ENCODE peak calls at places on chromosomes 12 and 14, in ten cellular contexts. J is heart left ventricle, T is HEK293T, B is H9, D is SJSA1, C is brain microvascular endothelial cell, K is WTC11, H is KG1, X is fibroblast of lung, Z is hepatic stellate cell. F is an unnamed sample.

GRCh38 chr12:10362828-10363664 is 26.8 kb downstream of the KLRK1 start:
- DNase-seq in Z (peak), C (no peak), D (no peak), J (no peak), B (no peak), H (no peak), K (no peak), T (no peak), X (no peak), F (peak)

GRCh38 chr12:110079477-110080400 is 31.4 kb upstream of the C12orf76 start:
- DNase-seq in K (no peak), B (no peak), J (peak), H (peak), D (peak), T (no peak), C (no peak), Z (peak), X (no peak), F (no peak)

GRCh38 chr12:83141460-83141994 is 454.8 kb downstream of the TMTC2 start:
- DNase-seq in H (no peak), D (no peak), B (no peak), C (no peak), T (no peak), Z (no peak), J (no peak), K (no peak), X (no peak), F (no peak)

GRCh38 chr14:20477211-20477876 is 8.1 kb downstream of the PNP start:
- DNase-seq in Z (peak), B (no peak), H (no peak), T (no peak), D (no peak), X (peak), K (no peak), J (peak), C (peak), F (peak)

GRCh38 chr14:63933701-63934100 is 80.9 kb downstream of the SYNE2 start:
- DNase-seq in B (no peak), J (no peak), H (no peak), X (no peak), C (no peak), T (no peak), Z (no peak), K (no peak), D (no peak), F (no peak)

GRCh38 chr12:78802593-78802992 is 62.0 kb upstream of the SYT1 start:
- DNase-seq in X (peak), D (no peak), T (no peak), C (peak), B (no peak), H (no peak), K (no peak), J (no peak), Z (peak), F (no peak)

GRCh38 chr14:74905595-74906142 is 17.4 kb downstream of the RPS6KL1 start:
- DNase-seq in J (peak), B (peak), C (no peak), T (peak), H (peak), K (peak), D (peak), Z (peak), X (peak), F (peak)

GRCh38 chr14:44699391-44699790 is 192.3 kb upstream of the FSCB start:
- DNase-seq in D (no peak), J (no peak), H (no peak), K (no peak), C (no peak), Z (no peak), B (no peak), T (no peak), X (no peak), F (no peak)

GRCh38 chr14:55699131-55700057 is 119.4 kb downstream of the KTN1 start:
- DNase-seq in J (no peak), C (peak), D (peak), H (no peak), Z (peak), T (no peak), K (no peak), B (peak), X (peak), F (peak)

GRCh38 chr14:92409069-92409468 is 86.1 kb downstream of the SLC24A4 start:
- DNase-seq in T (no peak), H (no peak), J (no peak), C (no peak), K (no peak), X (no peak), Z (no peak), B (no peak), D (no peak), F (no peak)

GRCh38 chr14:25411933-25412757 is 362.2 kb upstream of the STXBP6 start:
- DNase-seq in D (no peak), B (peak), X (peak), T (peak), K (peak), J (no peak), C (no peak), H (no peak), Z (no peak), F (no peak)

GRCh38 chr14:74571901-74572828 is 39.9 kb downstream of the LTBP2 start:
- DNase-seq in X (peak), C (peak), J (peak), H (no peak), B (no peak), D (peak), K (no peak), Z (peak), T (peak), F (peak)

GRCh38 chr12:14810167-14810952 is 3.6 kb downstream of the SMCO3 start:
- DNase-seq in J (no peak), C (no peak), H (no peak), Z (no peak), D (no peak), T (no peak), K (no peak), B (no peak), X (no peak), F (no peak)

GRCh38 chr12:15599266-15600037 is 189.7 kb downstream of the EPS8 start:
- DNase-seq in T (no peak), Z (no peak), H (no peak), C (peak), J (peak), K (no peak), X (peak), B (no peak), D (no peak), F (no peak)

GRCh38 chr14:56817396-56817921 is 7.2 kb upstream of the OTX2 start:
- DNase-seq in C (no peak), H (no peak), B (peak), X (no peak), K (peak), D (no peak), Z (no peak), J (no peak), T (no peak), F (no peak)

GRCh38 chr14:74508292-74508731 is 14.7 kb downstream of the ISCA2 start:
- DNase-seq in C (no peak), K (peak), J (peak), T (peak), Z (no peak), H (no peak), B (peak), D (no peak), X (no peak), F (no peak)

GRCh38 chr12:1509703-1510395 is 84.5 kb downstream of the FBXL14 start:
- DNase-seq in Z (no peak), H (no peak), K (no peak), J (no peak), X (no peak), T (no peak), D (no peak), B (peak), C (no peak), F (no peak)

GRCh38 chr12:124874188-124874587 is 10.5 kb upstream of the SCARB1 start:
- DNase-seq in D (no peak), H (no peak), K (no peak), Z (no peak), X (no peak), T (no peak), J (no peak), B (no peak), C (no peak), F (no peak)

GRCh38 chr14:37622231-37622923 is 26.9 kb downstream of the TTC6 start:
- DNase-seq in H (no peak), X (peak), B (peak), Z (no peak), K (peak), J (no peak), C (peak), T (no peak), D (no peak), F (no peak)

GRCh38 chr12:6927999-6928702 is 392 bp downstream of the ATN1 start:
- DNase-seq in X (no peak), C (no peak), D (no peak), H (no peak), B (no peak), Z (no peak), K (no peak), T (no peak), J (peak), F (no peak)

GRCh38 chr14:68961781-68962584 is 17.1 kb downstream of the ACTN1 start:
- DNase-seq in D (peak), T (peak), B (peak), K (peak), C (no peak), H (no peak), J (peak), X (peak), Z (no peak), F (peak)

GRCh38 chr12:60760965-60761364 is 1165.1 kb downstream of the SLC16A7 start:
- DNase-seq in H (no peak), C (no peak), Z (no peak), B (no peak), X (no peak), J (no peak), D (no peak), K (no peak), T (no peak), F (no peak)